ENCODE peak calls at places on chromosomes 12 and 14, in eight cellular contexts. M is left ventricle myocardium inferior; G is non-pigmented ciliary epithelial cell; O is left cardiac atrium; U is NCI-H345; E is stimulated activated CD4-positive, alpha-beta T cell treated with anti-CD3 and anti-CD28 coated beads, Interleukin-4, amount 100 ng/mL, for 24 hours; J is K562; I is NCI-H460. D is an unnamed sample.

GRCh38 chr12:98227162-98227561 is 288.2 kb upstream of the TMPO start:
- DNase-seq in I (no peak), G (no peak), M (no peak), E (no peak), J (no peak), U (no peak), O (no peak), D (no peak)

GRCh38 chr12:66508025-66508424 is 170.9 kb downstream of the GRIP1 start:
- DNase-seq in U (no peak), G (no peak), E (no peak), I (no peak), M (no peak), O (no peak), J (no peak), D (no peak)

GRCh38 chr12:127272864-127273263 is 994.1 kb upstream of the TMEM132C start:
- DNase-seq in G (peak), J (no peak), E (no peak), U (no peak), M (no peak), O (no peak), I (no peak), D (no peak)

GRCh38 chr14:100065942-100066574 is 836 bp downstream of the EVL start:
- DNase-seq in O (no peak), G (no peak), M (no peak), U (no peak), I (no peak), J (no peak), E (peak), D (no peak)

GRCh38 chr12:53949631-53950440 is 4.9 kb upstream of the HOXC12 start:
- DNase-seq in I (no peak), U (peak), M (no peak), O (no peak), J (peak), E (no peak), G (no peak), D (no peak)

GRCh38 chr12:18250313-18250916 is 10.9 kb upstream of the PIK3C2G start:
- DNase-seq in U (peak), E (no peak), O (no peak), G (no peak), M (no peak), I (peak), J (no peak), D (no peak)

GRCh38 chr12:10563002-10563401 is 50.4 kb downstream of the MAGOHB start:
- DNase-seq in M (no peak), U (no peak), E (no peak), G (no peak), J (no peak), I (no peak), O (no peak), D (no peak)

GRCh38 chr12:5537771-5538170 is 105.9 kb downstream of the NTF3 start:
- DNase-seq in I (no peak), M (no peak), G (no peak), O (no peak), J (no peak), E (no peak), U (no peak), D (no peak)

GRCh38 chr12:12899530-12900380 is 8.4 kb downstream of the GPRC5A start:
- DNase-seq in G (peak), M (no peak), J (no peak), E (peak), U (no peak), O (peak), I (no peak), D (peak)

GRCh38 chr12:16568873-16569272 is 37.1 kb downstream of the LMO3 start:
- DNase-seq in O (no peak), I (no peak), E (no peak), J (no peak), U (no peak), G (no peak), M (no peak), D (no peak)

GRCh38 chr12:3959799-3960560 is 86.8 kb upstream of the PARP11 start:
- DNase-seq in G (no peak), J (no peak), I (no peak), E (no peak), O (no peak), U (no peak), M (peak), D (no peak)

GRCh38 chr14:105865266-105865903 is 339.0 kb downstream of the TMEM121 start:
- DNase-seq in J (no peak), I (no peak), O (no peak), U (no peak), G (no peak), E (no peak), M (peak), D (peak)

GRCh38 chr12:591167-591570 is 72.1 kb downstream of the NINJ2 start:
- DNase-seq in G (no peak), U (no peak), M (peak), I (no peak), E (no peak), O (peak), J (peak), D (peak)